ENCODE peak calls at places on chromosomes 4 and X, in ten cellular contexts. A is NCI-H524; Q is cardiac muscle cell; S is Peyer's patch; F is NCI-H446; O is NCI-H748 treated with DMSO at 0.1 percent for 48 hours; L is choroid plexus epithelial cell; K is stimulated activated CD4-positive, alpha-beta T cell treated with anti-CD3 and anti-CD28 coated beads, Interleukin-15, amount 100 ng/mL, for 48 hours; J is left cardiac atrium; X is COR-L47. B is an unnamed sample.
A peak's percentile ranks its signal among the peaks of the same experiment; 100 is the strongest.

GRCh38 chr4:94577136-94577535 is 125.4 kb downstream of the PDLIM5 start:
- DNase-seq in J (peak; percentile 59), F (peak; percentile 69), A (peak; percentile 78), K (no peak), L (peak; percentile 89), Q (peak; percentile 77), O (peak; percentile 62), S (no peak), X (peak; percentile 81), B (no peak)

GRCh38 chr4:30770049-30770549 is 49.9 kb downstream of the PCDH7 start:
- DNase-seq in Q (no peak), L (peak; percentile 72), F (no peak), J (no peak), X (no peak), K (no peak), O (no peak), S (no peak), A (no peak), B (no peak)

GRCh38 chr4:3207531-3208037 is 41.4 kb upstream of the MSANTD1 start:
- DNase-seq in K (no peak), L (peak; percentile 31), Q (no peak), J (no peak), F (no peak), X (no peak), O (no peak), A (no peak), S (no peak), B (no peak)

GRCh38 chr4:138259296-138259695 is 17.1 kb upstream of the SLC7A11 start:
- DNase-seq in F (no peak), X (no peak), J (no peak), L (no peak), S (no peak), A (no peak), K (no peak), Q (no peak), O (no peak), B (no peak)

GRCh38 chr4:10371869-10372471 is 85.3 kb downstream of the ZNF518B start:
- DNase-seq in S (no peak), K (no peak), J (no peak), X (no peak), A (no peak), L (peak; percentile 5), Q (no peak), O (no peak), F (no peak), B (no peak)

GRCh38 chr4:104728380-104729122 is 233.9 kb upstream of the CXXC4 start:
- DNase-seq in F (no peak), K (no peak), S (no peak), X (no peak), L (peak; percentile 63), J (no peak), A (no peak), Q (no peak), O (no peak), B (no peak)

GRCh38 chrX:101206471-101206870 is 13.1 kb upstream of the DRP2 start:
- DNase-seq in X (no peak), F (no peak), A (peak; percentile 61), L (peak; percentile 65), Q (peak; percentile 27), O (peak; percentile 15), K (no peak), J (no peak), S (no peak), B (no peak)

GRCh38 chrX:144791298-144791697 is 456.0 kb upstream of the SPANXN1 start:
- DNase-seq in Q (no peak), S (no peak), X (no peak), A (peak; percentile 31), J (no peak), K (no peak), F (no peak), O (no peak), L (no peak), B (no peak)

GRCh38 chr4:108611360-108611759 is 9.0 kb upstream of the RPL34 start:
- DNase-seq in A (no peak), F (no peak), S (no peak), J (no peak), O (no peak), Q (no peak), L (peak; percentile 48), X (no peak), K (no peak), B (no peak)

GRCh38 chr4:183987529-183987946 is 82.4 kb downstream of the STOX2 start:
- DNase-seq in J (peak; percentile 78), L (peak; percentile 71), O (peak; percentile 55), A (no peak), S (peak; percentile 52), F (no peak), K (no peak), Q (peak; percentile 65), X (peak; percentile 45), B (no peak)

GRCh38 chrX:25968920-25969319 is 169.2 kb upstream of the MAGEB18 start:
- DNase-seq in X (no peak), A (peak; percentile 57), L (peak; percentile 7), J (no peak), O (peak; percentile 19), S (no peak), F (no peak), K (peak; percentile 4), Q (peak; percentile 34), B (no peak)

GRCh38 chrX:20729421-20729820 is 462.7 kb upstream of the RPS6KA3 start:
- DNase-seq in O (no peak), K (no peak), X (no peak), Q (no peak), A (no peak), S (no peak), J (no peak), F (no peak), L (peak; percentile 2), B (no peak)

B was measured in vagina.